ENCODE peak calls at places on chromosomes 4 and X, in nine cellular contexts. One of them, this sample, is unnamed.

GRCh38 chr4:169658970-169659735 is 38.8 kb downstream of the CLCN3 start:
- DNase-seq in Peyer's patch: no peak
- DNase-seq in esophagus squamous epithelium: no peak
- DNase-seq in transverse colon: no peak
- DNase-seq in lower leg skin: no peak
- DNase-seq in spleen: no peak
- DNase-seq in ovary: no peak
- DNase-seq in breast epithelium: no peak
- DNase-seq in IMR-90: no peak
- DNase-seq in this sample: no peak

GRCh38 chr4:152245706-152246105 is 290.2 kb downstream of the FBXW7 start:
- DNase-seq in spleen: no peak
- DNase-seq in Peyer's patch: no peak
- DNase-seq in ovary: no peak
- DNase-seq in breast epithelium: no peak
- DNase-seq in IMR-90: no peak
- DNase-seq in lower leg skin: no peak
- DNase-seq in transverse colon: no peak
- DNase-seq in esophagus squamous epithelium: no peak
- DNase-seq in this sample: no peak

GRCh38 chr4:88481557-88481956 is 24.6 kb downstream of the HERC5 start:
- DNase-seq in lower leg skin: no peak
- DNase-seq in esophagus squamous epithelium: no peak
- DNase-seq in breast epithelium: no peak
- DNase-seq in Peyer's patch: no peak
- DNase-seq in transverse colon: no peak
- DNase-seq in ovary: no peak
- DNase-seq in IMR-90: no peak
- DNase-seq in spleen: no peak
- DNase-seq in this sample: no peak

GRCh38 chr4:176810481-176811249 is 17.9 kb upstream of the VEGFC start:
- DNase-seq in transverse colon: no peak
- DNase-seq in spleen: no peak
- DNase-seq in lower leg skin: no peak
- DNase-seq in IMR-90: no peak
- DNase-seq in ovary: no peak
- DNase-seq in esophagus squamous epithelium: no peak
- DNase-seq in breast epithelium: no peak
- DNase-seq in Peyer's patch: no peak
- DNase-seq in this sample: no peak

GRCh38 chrX:110026099-110026844 is 23.4 kb downstream of the TMEM164 start:
- DNase-seq in IMR-90: no peak
- DNase-seq in esophagus squamous epithelium: no peak
- DNase-seq in ovary: no peak
- DNase-seq in breast epithelium: no peak
- DNase-seq in lower leg skin: peak
- DNase-seq in Peyer's patch: no peak
- DNase-seq in transverse colon: peak
- DNase-seq in spleen: no peak
- DNase-seq in this sample: no peak

GRCh38 chrX:105120460-105120859 is 100.0 kb downstream of the TEX13A start:
- DNase-seq in Peyer's patch: no peak
- DNase-seq in breast epithelium: no peak
- DNase-seq in spleen: no peak
- DNase-seq in esophagus squamous epithelium: no peak
- DNase-seq in ovary: no peak
- DNase-seq in lower leg skin: no peak
- DNase-seq in IMR-90: no peak
- DNase-seq in transverse colon: no peak
- DNase-seq in this sample: no peak

GRCh38 chr4:11182031-11182430 is 246.7 kb downstream of the HS3ST1 start:
- DNase-seq in Peyer's patch: no peak
- DNase-seq in transverse colon: no peak
- DNase-seq in ovary: no peak
- DNase-seq in breast epithelium: no peak
- DNase-seq in spleen: no peak
- DNase-seq in esophagus squamous epithelium: no peak
- DNase-seq in IMR-90: no peak
- DNase-seq in lower leg skin: no peak
- DNase-seq in this sample: no peak

GRCh38 chrX:138128025-138128671 is 562.2 kb downstream of the ZIC3 start:
- DNase-seq in esophagus squamous epithelium: no peak
- DNase-seq in breast epithelium: no peak
- DNase-seq in lower leg skin: peak
- DNase-seq in IMR-90: peak
- DNase-seq in Peyer's patch: no peak
- DNase-seq in ovary: no peak
- DNase-seq in transverse colon: no peak
- DNase-seq in spleen: no peak
- DNase-seq in this sample: no peak

GRCh38 chr4:7973545-7973981 is 33.9 kb upstream of the AFAP1 start:
- DNase-seq in esophagus squamous epithelium: no peak
- DNase-seq in Peyer's patch: no peak
- DNase-seq in transverse colon: no peak
- DNase-seq in breast epithelium: no peak
- DNase-seq in IMR-90: peak
- DNase-seq in ovary: no peak
- DNase-seq in lower leg skin: no peak
- DNase-seq in spleen: no peak
- DNase-seq in this sample: no peak

GRCh38 chr4:7974425-7974824 is 34.8 kb upstream of the AFAP1 start:
- DNase-seq in ovary: no peak
- DNase-seq in lower leg skin: no peak
- DNase-seq in spleen: no peak
- DNase-seq in transverse colon: no peak
- DNase-seq in IMR-90: no peak
- DNase-seq in Peyer's patch: no peak
- DNase-seq in esophagus squamous epithelium: no peak
- DNase-seq in breast epithelium: no peak
- DNase-seq in this sample: no peak

GRCh38 chr4:7970031-7970946 is 30.6 kb upstream of the AFAP1 start:
- DNase-seq in lower leg skin: no peak
- DNase-seq in spleen: peak
- DNase-seq in esophagus squamous epithelium: no peak
- DNase-seq in Peyer's patch: no peak
- DNase-seq in ovary: peak
- DNase-seq in breast epithelium: no peak
- DNase-seq in IMR-90: peak
- DNase-seq in transverse colon: peak
- DNase-seq in this sample: no peak

GRCh38 chr4:7971159-7971631 is 31.5 kb upstream of the AFAP1 start:
- DNase-seq in ovary: no peak
- DNase-seq in breast epithelium: no peak
- DNase-seq in spleen: no peak
- DNase-seq in esophagus squamous epithelium: no peak
- DNase-seq in transverse colon: no peak
- DNase-seq in lower leg skin: no peak
- DNase-seq in Peyer's patch: no peak
- DNase-seq in IMR-90: no peak
- DNase-seq in this sample: no peak

DNA sequence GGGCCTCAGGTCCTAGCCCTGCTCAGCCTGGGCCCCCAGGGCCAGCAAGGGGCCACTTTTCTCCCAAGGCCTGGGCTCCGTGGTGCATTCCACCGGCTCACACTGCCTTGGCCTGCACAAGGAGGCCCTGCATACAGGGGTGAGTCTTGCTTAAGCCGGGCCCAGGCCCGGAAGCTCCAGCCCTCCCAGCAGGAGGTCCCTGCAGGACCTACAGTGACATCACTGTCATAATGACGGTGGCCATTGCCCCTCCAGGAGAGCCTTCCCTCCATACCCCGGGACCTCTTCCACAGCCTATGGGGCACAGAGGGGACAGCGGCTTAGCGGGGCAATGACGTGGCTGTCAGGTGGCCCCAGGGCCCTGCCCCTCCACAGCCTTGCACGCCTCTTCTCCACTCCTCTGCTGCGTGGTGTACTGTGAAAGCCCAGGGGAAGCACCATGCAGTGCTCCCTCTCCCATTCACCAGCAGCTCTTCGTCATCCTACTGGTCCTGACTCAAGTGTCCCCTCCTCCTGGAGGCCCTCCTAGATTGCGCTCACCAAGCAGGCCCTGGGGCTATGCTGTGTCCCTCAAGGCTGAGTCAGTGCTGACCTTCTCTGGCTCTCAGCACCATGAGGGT is 32.3 kb upstream of the AFAP1 start:
- DNase-seq in spleen: no peak
- DNase-seq in transverse colon: no peak
- DNase-seq in IMR-90: no peak
- DNase-seq in Peyer's patch: no peak
- DNase-seq in ovary: no peak
- DNase-seq in lower leg skin: no peak
- DNase-seq in breast epithelium: no peak
- DNase-seq in esophagus squamous epithelium: no peak
- DNase-seq in this sample: no peak
- TF ChIP-seq POLR2A in spleen: no peak
- TF ChIP-seq POLR2A in transverse colon: no peak
- TF ChIP-seq POLR2A in IMR-90: no peak
- TF ChIP-seq POLR2A in Peyer's patch: no peak
- TF ChIP-seq POLR2A in ovary: no peak
- TF ChIP-seq POLR2A in lower leg skin: no peak
- TF ChIP-seq POLR2A in breast epithelium: no peak
- TF ChIP-seq POLR2A in esophagus squamous epithelium: no peak
- TF ChIP-seq POLR2A in this sample: no peak

DNA sequence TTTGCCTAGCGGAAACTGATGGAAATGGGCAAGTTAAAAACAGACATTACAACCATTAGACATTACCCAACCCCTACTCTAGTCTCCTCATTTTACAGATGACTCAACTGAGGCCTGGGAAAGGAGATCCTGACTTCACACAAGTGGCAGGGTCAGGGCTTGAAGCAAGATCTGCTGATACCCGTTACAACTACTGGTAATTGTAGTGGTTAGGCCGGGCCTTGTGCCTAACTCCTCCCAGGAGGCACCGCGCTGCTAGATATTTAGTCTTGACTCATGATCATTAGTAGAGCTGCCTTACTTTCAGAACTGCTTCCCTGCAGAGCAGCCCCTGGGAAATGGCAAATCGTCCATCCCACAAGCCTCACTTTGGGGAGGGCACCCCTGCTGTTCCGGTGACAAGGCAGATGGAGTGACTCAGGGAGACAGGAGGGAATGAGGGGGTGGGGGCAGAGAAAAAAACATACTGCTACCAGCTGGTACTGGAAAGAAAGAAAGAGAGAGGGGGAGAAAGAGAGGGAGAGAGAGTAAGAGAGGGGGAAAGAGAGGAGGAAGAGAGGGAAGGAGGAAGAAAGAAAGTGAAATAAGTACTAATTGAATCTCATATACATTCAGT is 12.2 kb downstream of the ARHGEF6 start:
- DNase-seq in Peyer's patch: no peak
- DNase-seq in transverse colon: peak
- DNase-seq in lower leg skin: peak
- DNase-seq in breast epithelium: no peak
- DNase-seq in spleen: peak
- DNase-seq in ovary: peak
- DNase-seq in IMR-90: peak
- DNase-seq in esophagus squamous epithelium: no peak
- DNase-seq in this sample: no peak
- TF ChIP-seq POLR2A in Peyer's patch: no peak
- TF ChIP-seq POLR2A in transverse colon: no peak
- TF ChIP-seq POLR2A in lower leg skin: no peak
- TF ChIP-seq POLR2A in breast epithelium: no peak
- TF ChIP-seq POLR2A in spleen: no peak
- TF ChIP-seq POLR2A in ovary: no peak
- TF ChIP-seq POLR2A in IMR-90: no peak
- TF ChIP-seq POLR2A in esophagus squamous epithelium: no peak
- TF ChIP-seq POLR2A in this sample: no peak

GRCh38 chr4:158290912-158291311 is 80.6 kb downstream of the TMEM144 start:
- DNase-seq in Peyer's patch: no peak
- DNase-seq in ovary: no peak
- DNase-seq in lower leg skin: no peak
- DNase-seq in spleen: no peak
- DNase-seq in transverse colon: no peak
- DNase-seq in breast epithelium: no peak
- DNase-seq in IMR-90: no peak
- DNase-seq in esophagus squamous epithelium: no peak
- DNase-seq in this sample: no peak

GRCh38 chr4:158285429-158286216 is 75.3 kb downstream of the TMEM144 start:
- DNase-seq in ovary: no peak
- DNase-seq in spleen: no peak
- DNase-seq in IMR-90: no peak
- DNase-seq in transverse colon: no peak
- DNase-seq in Peyer's patch: no peak
- DNase-seq in esophagus squamous epithelium: no peak
- DNase-seq in breast epithelium: no peak
- DNase-seq in lower leg skin: no peak
- DNase-seq in this sample: no peak

GRCh38 chr4:158292156-158292555 is 81.9 kb downstream of the TMEM144 start:
- DNase-seq in esophagus squamous epithelium: no peak
- DNase-seq in transverse colon: no peak
- DNase-seq in breast epithelium: no peak
- DNase-seq in ovary: no peak
- DNase-seq in Peyer's patch: no peak
- DNase-seq in spleen: no peak
- DNase-seq in lower leg skin: no peak
- DNase-seq in IMR-90: no peak
- DNase-seq in this sample: no peak

GRCh38 chr4:158295053-158295452 is 84.8 kb downstream of the TMEM144 start:
- DNase-seq in lower leg skin: no peak
- DNase-seq in breast epithelium: no peak
- DNase-seq in Peyer's patch: no peak
- DNase-seq in IMR-90: no peak
- DNase-seq in spleen: no peak
- DNase-seq in ovary: no peak
- DNase-seq in transverse colon: no peak
- DNase-seq in esophagus squamous epithelium: no peak
- DNase-seq in this sample: no peak

DNA sequence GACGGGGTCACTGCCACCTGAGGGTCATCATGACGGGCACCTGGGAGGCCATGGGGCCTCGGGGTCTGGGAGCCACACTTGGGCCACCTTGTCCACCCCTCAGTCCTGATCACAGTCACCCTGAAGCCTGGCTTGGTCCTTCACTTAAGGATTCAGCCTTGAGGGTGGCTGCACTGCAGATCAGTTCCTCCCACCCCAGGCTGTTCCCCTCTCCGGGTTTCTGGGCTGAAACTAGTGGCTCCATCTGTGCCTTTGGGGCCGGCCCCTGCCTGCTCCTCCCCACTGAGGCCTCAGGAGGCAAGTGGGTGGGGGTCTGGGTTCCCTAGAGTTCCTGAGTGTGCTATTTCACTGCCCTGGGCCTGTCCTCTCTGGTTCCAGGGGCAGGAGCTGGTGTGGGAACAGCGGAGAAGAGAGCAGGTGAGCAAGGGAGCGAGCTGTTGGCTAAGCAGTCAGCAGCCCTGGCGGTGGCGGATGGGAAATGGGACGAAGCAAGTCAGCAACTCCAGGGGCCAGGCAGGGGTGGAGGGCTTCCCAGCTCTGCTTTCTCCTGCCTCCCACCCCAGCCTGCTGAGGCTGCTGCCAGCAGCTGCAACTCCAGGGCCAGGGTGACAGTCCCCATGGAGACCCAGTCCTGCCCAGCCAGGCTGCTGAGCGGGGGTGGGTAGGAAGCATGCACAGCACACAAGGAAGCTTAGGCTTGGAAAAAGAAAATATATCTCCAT is 81.2 kb downstream of the TMEM144 start:
- DNase-seq in IMR-90: no peak
- DNase-seq in breast epithelium: no peak
- DNase-seq in transverse colon: no peak
- DNase-seq in Peyer's patch: no peak
- DNase-seq in spleen: peak
- DNase-seq in lower leg skin: no peak
- DNase-seq in ovary: no peak
- DNase-seq in esophagus squamous epithelium: no peak
- DNase-seq in this sample: no peak
- TF ChIP-seq POLR2A in IMR-90: no peak
- TF ChIP-seq POLR2A in breast epithelium: no peak
- TF ChIP-seq POLR2A in transverse colon: no peak
- TF ChIP-seq POLR2A in Peyer's patch: no peak
- TF ChIP-seq POLR2A in spleen: no peak
- TF ChIP-seq POLR2A in lower leg skin: no peak
- TF ChIP-seq POLR2A in ovary: no peak
- TF ChIP-seq POLR2A in esophagus squamous epithelium: no peak
- TF ChIP-seq POLR2A in this sample: no peak

GRCh38 chrX:40105791-40106676 is 8.3 kb upstream of the BCOR start:
- DNase-seq in spleen: peak
- DNase-seq in Peyer's patch: peak
- DNase-seq in transverse colon: peak
- DNase-seq in breast epithelium: peak
- DNase-seq in esophagus squamous epithelium: no peak
- DNase-seq in lower leg skin: peak
- DNase-seq in ovary: peak
- DNase-seq in IMR-90: no peak
- DNase-seq in this sample: no peak
- TF ChIP-seq POLR2A in spleen: no peak
- TF ChIP-seq POLR2A in Peyer's patch: no peak
- TF ChIP-seq POLR2A in transverse colon: peak
- TF ChIP-seq POLR2A in breast epithelium: no peak
- TF ChIP-seq POLR2A in esophagus squamous epithelium: no peak
- TF ChIP-seq POLR2A in lower leg skin: no peak
- TF ChIP-seq POLR2A in ovary: no peak
- TF ChIP-seq POLR2A in IMR-90: no peak
- TF ChIP-seq POLR2A in this sample: no peak